ENCODE peak calls at places on chromosomes 6 and 20, in seven cellular contexts. H is IMR-90, S is heart left ventricle, A is transverse colon, G is uterus, Z is body of pancreas, D is suprapubic skin. R is an unnamed sample.
A peak's percentile ranks its signal among the peaks of the same experiment; 100 is the strongest.

GRCh38 chr6:37137881-37138568 is 31.9 kb upstream of the PIM1 start:
- DNase-seq in G (peak; percentile 41), D (no peak), A (no peak), H (peak; percentile 83), S (no peak), Z (no peak), R (no peak)

GRCh38 chr20:24040896-24041459 is 52.4 kb upstream of the GGTLC1 start:
- DNase-seq in Z (no peak), S (no peak), A (no peak), D (no peak), H (no peak), G (no peak), R (no peak)

GRCh38 chr6:26109776-26110175 is 22.5 kb downstream of the HFE start:
- DNase-seq in H (no peak), G (no peak), A (no peak), D (no peak), S (no peak), Z (no peak), R (no peak)

GRCh38 chr6:82385961-82386360 is 22.3 kb downstream of the TPBG start:
- DNase-seq in H (no peak), Z (peak; percentile 27), S (no peak), G (no peak), A (no peak), D (no peak), R (no peak)

GRCh38 chr6:129478379-129478778 is 231.6 kb downstream of the ARHGAP18 start:
- DNase-seq in A (no peak), S (no peak), G (no peak), Z (no peak), D (no peak), H (no peak), R (no peak)

GRCh38 chr6:152635949-152636674 is 1.1 kb downstream of the SYNE1 start:
- DNase-seq in G (peak; percentile 66), Z (peak; percentile 3), A (no peak), H (peak; percentile 51), D (no peak), S (peak; percentile 66), R (no peak)

GRCh38 chr20:3238616-3239025 is 369 bp downstream of the SLC4A11 start:
- DNase-seq in G (no peak), D (no peak), A (peak; percentile 35), S (no peak), Z (peak; percentile 18), H (no peak), R (no peak)

GRCh38 chr6:36641543-36641942 is 37.0 kb upstream of the CDKN1A start:
- DNase-seq in Z (no peak), S (no peak), H (no peak), D (no peak), G (no peak), A (peak; percentile 46), R (no peak)

GRCh38 chr20:57439993-57440392 is 48.8 kb downstream of the RBM38 start:
- DNase-seq in A (no peak), H (no peak), G (no peak), Z (no peak), D (no peak), S (no peak), R (no peak)

GRCh38 chr20:45037050-45037449 is 63.9 kb downstream of the KCNS1 start:
- DNase-seq in S (peak; percentile 65), G (peak; percentile 47), D (no peak), Z (no peak), H (peak; percentile 63), A (no peak), R (no peak)

GRCh38 chr6:107361568-107362270 is 97.6 kb downstream of the PDSS2 start:
- DNase-seq in A (no peak), H (peak; percentile 82), Z (no peak), G (no peak), D (no peak), S (no peak), R (no peak)

GRCh38 chr6:4844108-4844507 is 67.9 kb downstream of the CDYL start:
- DNase-seq in H (no peak), A (no peak), Z (no peak), S (no peak), D (no peak), G (no peak), R (no peak)

GRCh38 chr6:54335871-54336270 is 27.6 kb downstream of the TINAG start:
- DNase-seq in D (no peak), H (peak; percentile 99), A (no peak), S (no peak), Z (no peak), G (no peak), R (no peak)

GRCh38 chr6:3226422-3227362 is 761 bp downstream of the TUBB2B start:
- DNase-seq in A (no peak), S (no peak), H (no peak), D (no peak), G (peak; percentile 28), Z (no peak), R (no peak)

GRCh38 chr6:31332637-31333602 is 24.1 kb downstream of the HLA-B start:
- DNase-seq in Z (no peak), S (no peak), D (no peak), A (no peak), H (no peak), G (no peak), R (no peak)

GRCh38 chr6:6368684-6369052 is 48.2 kb upstream of the F13A1 start:
- DNase-seq in Z (peak; percentile 11), G (no peak), A (no peak), D (no peak), S (no peak), H (no peak), R (no peak)

GRCh38 chr6:6365242-6365641 is 44.8 kb upstream of the F13A1 start:
- DNase-seq in H (no peak), S (no peak), D (no peak), A (no peak), G (no peak), Z (no peak), R (no peak)

GRCh38 chr6:6366778-6367177 is 46.3 kb upstream of the F13A1 start:
- DNase-seq in D (no peak), G (no peak), A (no peak), S (no peak), Z (no peak), H (no peak), R (no peak)

DNA sequence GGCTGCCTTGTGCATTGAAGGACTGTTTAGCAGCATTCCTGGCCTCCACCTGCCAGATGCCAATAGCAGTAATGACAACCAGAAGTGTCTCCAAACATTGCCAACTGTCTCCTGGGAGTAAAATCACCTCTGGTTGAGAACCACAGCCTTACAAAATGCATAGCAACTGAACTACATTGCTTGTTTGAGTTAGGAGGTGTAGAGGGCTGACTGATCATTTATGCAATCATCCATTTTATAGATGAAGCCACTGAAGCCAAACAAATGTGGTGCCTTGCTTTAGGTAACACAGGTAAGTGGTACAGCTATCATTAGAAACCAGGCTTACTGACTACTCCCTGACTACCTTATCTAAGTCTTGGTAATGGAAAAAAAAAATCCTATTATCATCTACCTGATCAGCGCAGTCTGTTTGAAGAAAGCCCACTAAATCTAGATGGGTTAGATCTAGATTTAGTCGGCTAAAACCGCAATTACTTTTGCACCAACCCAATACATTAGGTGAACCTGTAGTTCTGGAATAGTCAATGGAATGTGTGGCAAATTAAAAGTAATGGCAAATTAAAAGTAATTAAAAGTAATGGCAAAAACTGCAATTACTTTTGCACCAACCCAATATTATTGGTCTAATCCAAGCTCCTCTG is 47.7 kb upstream of the F13A1 start:
- DNase-seq in A (no peak), G (no peak), S (no peak), D (no peak), H (no peak), Z (no peak), R (no peak)
- H3K36me3 ChIP-seq in A (no peaks in the 10 kb centered on the region), G (no peaks in the 10 kb centered on the region), S (no peaks in the 10 kb centered on the region), D (no peaks in the 10 kb centered on the region), H (no peaks in the 10 kb centered on the region), Z (no peaks in the 10 kb centered on the region), R (no peaks in the 10 kb centered on the region)

GRCh38 chr20:63696628-63697356 is at the start of gene TNFRSF6B:
- DNase-seq in A (peak; percentile 11), S (peak; percentile 34), D (peak; percentile 64), H (no peak), G (peak; percentile 22), Z (no peak), R (no peak)

GRCh38 chr20:63693975-63694595 is 2.4 kb upstream of the TNFRSF6B start:
- DNase-seq in Z (no peak), G (no peak), A (no peak), H (no peak), S (no peak), D (peak; percentile 59), R (no peak)

GRCh38 chr20:63694596-63695418 is 1.6 kb upstream of the TNFRSF6B start:
- DNase-seq in G (no peak), A (no peak), Z (no peak), S (no peak), D (peak; percentile 59), H (no peak), R (no peak)

GRCh38 chr20:63696311-63696627 is 183 bp upstream of the TNFRSF6B start:
- DNase-seq in G (no peak), Z (peak; percentile 43), S (peak; percentile 33), D (peak; percentile 66), H (no peak), A (peak; percentile 60), R (no peak)

GRCh38 chr20:63695419-63696310 is 787 bp upstream of the TNFRSF6B start:
- DNase-seq in S (peak; percentile 82), H (no peak), Z (no peak), G (peak; percentile 25), A (no peak), D (peak; percentile 69), R (no peak)
- TF ChIP-seq POLR2A in S (no peak), H (no peak), Z (no peak), G (no peak), A (no peak), D (no peak), R (no peak)

DNA sequence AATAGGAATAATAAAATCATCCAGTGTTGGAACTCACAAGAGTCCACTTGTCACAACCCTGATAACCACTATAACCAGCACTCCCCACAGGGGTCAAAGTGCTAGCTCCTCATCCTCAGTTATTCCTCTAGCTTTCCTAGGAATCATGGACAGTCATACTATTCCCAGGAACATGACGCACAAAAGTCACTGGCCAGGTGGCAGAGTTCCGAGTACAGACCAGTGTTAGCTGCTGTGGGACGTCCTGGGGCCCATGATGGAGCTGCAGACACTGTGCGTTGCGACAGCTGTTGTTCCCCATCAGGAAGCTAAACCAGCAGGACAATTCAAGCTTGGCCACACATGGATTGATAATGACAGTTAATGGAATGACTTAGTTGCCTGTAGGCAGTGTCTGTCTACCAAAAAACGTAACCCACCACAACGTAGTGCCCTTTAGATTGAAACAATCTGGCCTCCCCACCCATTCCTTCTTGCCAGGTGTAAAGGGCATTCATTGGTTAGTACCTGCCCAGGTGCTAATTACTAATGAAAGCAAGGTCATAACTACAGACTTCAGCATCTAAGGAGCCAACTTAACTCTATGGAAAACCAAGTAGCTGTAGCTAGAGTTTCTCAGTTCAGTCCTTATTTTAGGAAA is 17.4 kb downstream of the EZR start:
- DNase-seq in D (no peak), A (peak; percentile 85), S (peak; percentile 89), H (no peak), Z (peak; percentile 85), G (no peak), R (no peak)
- H3K4me1 ChIP-seq in D (peaks cover 63% of the 10 kb centered on the region), A (peaks cover 87% of the 10 kb centered on the region), S (peaks cover 10% of the 10 kb centered on the region), H (peaks cover 15% of the 10 kb centered on the region), Z (peaks cover 86% of the 10 kb centered on the region), G (no peaks in the 10 kb centered on the region), R (no peaks in the 10 kb centered on the region)

DNA sequence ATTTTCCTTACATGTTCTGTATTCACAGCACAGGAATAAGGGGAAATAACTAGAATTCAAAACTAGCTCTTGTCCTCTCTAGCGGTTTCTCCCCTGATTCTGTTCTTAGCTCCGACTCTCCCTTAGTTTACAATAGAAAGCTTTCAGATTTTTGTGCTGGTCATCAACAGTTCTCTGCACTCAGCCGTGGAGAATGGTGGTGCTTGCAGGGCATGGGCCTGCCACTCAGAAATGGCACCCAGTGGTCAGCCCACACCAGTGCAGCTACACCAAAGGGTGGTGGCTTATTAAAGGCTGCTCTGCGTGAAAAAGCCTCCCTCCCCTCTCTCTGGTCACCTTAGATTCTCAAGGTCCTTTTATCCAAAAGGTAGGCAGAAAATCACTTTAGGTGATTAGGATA is 123.5 kb downstream of the SASH1 start:
- DNase-seq in Z (no peak), D (no peak), A (no peak), S (no peak), G (no peak), H (no peak), R (no peak)
- H3K36me3 ChIP-seq in Z (no peaks in the 10 kb centered on the region), D (no peaks in the 10 kb centered on the region), A (no peaks in the 10 kb centered on the region), S (peaks cover 4% of the 10 kb centered on the region), G (no peaks in the 10 kb centered on the region), H (no peaks in the 10 kb centered on the region), R (no peaks in the 10 kb centered on the region)

R was measured in breast epithelium.